ENCODE peak calls at places on chromosomes 6 and 20, in ten cellular contexts. A is GM23338, E is endothelial cell of umbilical vein, Y is H9, O is DND-41, T is HCT116, U is hepatocyte, S is astrocyte, X is H1, Q is keratinocyte. I is an unnamed sample.

GRCh38 chr6:87731818-87732661 is 30.0 kb upstream of the AKIRIN2 start:
- DNase-seq in Q (peak), U (peak), S (peak), E (peak), T (peak), A (peak), X (no peak), O (peak), Y (no peak), I (no peak)

GRCh38 chr6:33606642-33607041 is 14.5 kb upstream of the ITPR3 start:
- DNase-seq in A (no peak), X (no peak), Q (no peak), S (no peak), Y (no peak), T (no peak), O (no peak), E (no peak), U (no peak), I (no peak)

GRCh38 chr6:118952683-118953082 is 17.7 kb upstream of the MCM9 start:
- DNase-seq in A (no peak), Y (no peak), X (no peak), Q (no peak), O (no peak), E (no peak), S (no peak), T (no peak), U (no peak), I (no peak)

GRCh38 chr6:85551264-85551663 is 42.4 kb downstream of the SNX14 start:
- DNase-seq in O (no peak), A (peak), X (no peak), E (no peak), T (no peak), Q (no peak), Y (no peak), S (no peak), U (no peak), I (peak)

GRCh38 chr6:53335224-53335994 is 13.3 kb downstream of the ELOVL5 start:
- DNase-seq in O (peak), A (peak), E (no peak), U (no peak), X (no peak), T (no peak), Y (no peak), Q (no peak), S (no peak), I (peak)

GRCh38 chr6:139436521-139437348 is 62.3 kb upstream of the CITED2 start:
- DNase-seq in O (no peak), S (peak), U (no peak), T (no peak), X (no peak), Q (peak), A (no peak), E (no peak), Y (no peak), I (no peak)

GRCh38 chr6:54970337-54970736 is 123.8 kb downstream of the FAM83B start:
- DNase-seq in Y (no peak), E (no peak), O (no peak), Q (no peak), S (no peak), U (no peak), X (no peak), T (peak), A (no peak), I (no peak)

GRCh38 chr20:19693508-19693907 is 64.5 kb upstream of the RIN2 start:
- DNase-seq in A (no peak), Y (no peak), U (no peak), E (no peak), S (no peak), O (no peak), X (no peak), T (no peak), Q (no peak), I (no peak)

GRCh38 chr6:42963855-42964605 is 3.5 kb downstream of the GNMT start:
- DNase-seq in Q (no peak), O (peak), X (peak), E (peak), A (peak), S (no peak), T (no peak), Y (peak), U (peak), I (peak)

GRCh38 chr6:5997420-5998093 is 9.2 kb downstream of the NRN1 start:
- DNase-seq in A (peak), U (no peak), S (no peak), O (no peak), Q (no peak), T (no peak), Y (peak), X (no peak), E (peak), I (peak)

GRCh38 chr20:50446351-50447101 is 63.7 kb upstream of the PTPN1 start:
- DNase-seq in T (no peak), X (no peak), Q (no peak), Y (no peak), S (no peak), A (no peak), U (peak), O (no peak), E (peak), I (no peak)

GRCh38 chr6:155530219-155530834 is 74.7 kb upstream of the NOX3 start:
- DNase-seq in X (no peak), E (peak), S (peak), A (peak), U (peak), O (no peak), T (peak), Y (no peak), Q (no peak), I (peak)

GRCh38 chr20:58023781-58024180 is 204.7 kb downstream of the ANKRD60 start:
- DNase-seq in E (no peak), Q (no peak), A (no peak), T (no peak), X (no peak), S (no peak), O (no peak), U (no peak), Y (no peak), I (no peak)

GRCh38 chr6:141158740-141159139 is 974.0 kb upstream of the GJE1 start:
- DNase-seq in A (no peak), E (no peak), T (no peak), Y (no peak), Q (no peak), U (no peak), X (no peak), O (no peak), S (no peak), I (no peak)

GRCh38 chr6:24919404-24919892 is 16.3 kb downstream of the RIPOR2 start:
- DNase-seq in X (no peak), Y (no peak), Q (no peak), E (no peak), S (no peak), A (peak), U (no peak), T (no peak), O (peak), I (peak)

GRCh38 chr20:17650301-17650761 is 31.7 kb downstream of the RRBP1 start:
- DNase-seq in U (no peak), Y (no peak), O (no peak), E (peak), S (no peak), A (no peak), Q (no peak), X (no peak), T (no peak), I (no peak)

GRCh38 chr20:37686762-37687477 is 6.9 kb upstream of the CTNNBL1 start:
- DNase-seq in S (peak), A (no peak), E (no peak), X (no peak), O (no peak), U (no peak), Q (no peak), Y (no peak), T (no peak), I (no peak)

GRCh38 chr6:39225946-39226437 is 3.3 kb downstream of the KCNK5 start:
- DNase-seq in X (no peak), E (no peak), O (peak), T (no peak), S (no peak), A (no peak), Y (no peak), Q (no peak), U (peak), I (no peak)

GRCh38 chr20:19783966-19784401 is 25.9 kb downstream of the RIN2 start:
- DNase-seq in U (no peak), Q (peak), Y (no peak), S (peak), T (no peak), O (no peak), A (no peak), X (no peak), E (peak), I (no peak)

GRCh38 chr20:49486064-49486463 is 3.6 kb upstream of the KCNB1 start:
- DNase-seq in A (no peak), O (no peak), Y (no peak), U (no peak), E (no peak), S (no peak), X (no peak), Q (no peak), T (no peak), I (no peak)

GRCh38 chr20:56359212-56360132 is 698 bp downstream of the FAM210B start:
- DNase-seq in A (peak), S (peak), X (no peak), T (no peak), O (no peak), Y (peak), Q (peak), E (peak), U (peak), I (no peak)

GRCh38 chr6:24933868-24934401 is 1.8 kb downstream of the RIPOR2 start:
- DNase-seq in U (peak), T (peak), X (no peak), S (no peak), O (no peak), A (peak), Y (peak), Q (no peak), E (peak), I (peak)

GRCh38 chr20:22529150-22530019 is 55.0 kb downstream of the FOXA2 start:
- DNase-seq in T (no peak), Q (no peak), S (no peak), O (no peak), A (no peak), X (no peak), Y (no peak), U (no peak), E (no peak), I (no peak)

GRCh38 chr6:163738725-163739124 is 324.2 kb downstream of the QKI start:
- DNase-seq in O (no peak), S (no peak), E (no peak), T (no peak), A (no peak), Q (no peak), U (no peak), X (no peak), Y (no peak), I (no peak)

GRCh38 chr6:111423960-111424846 is 58.8 kb downstream of the REV3L start:
- DNase-seq in O (peak), S (peak), Q (no peak), X (no peak), Y (no peak), E (peak), U (no peak), A (no peak), T (no peak), I (no peak)

GRCh38 chr20:23331951-23332350 is 18.6 kb upstream of the NXT1 start:
- DNase-seq in X (no peak), E (peak), Y (no peak), S (peak), Q (no peak), A (no peak), T (no peak), O (no peak), U (no peak), I (no peak)

GRCh38 chr20:54148947-54149764 is 24.6 kb downstream of the CYP24A1 start:
- DNase-seq in E (no peak), O (no peak), X (no peak), T (peak), Q (no peak), S (no peak), U (peak), Y (no peak), A (peak), I (no peak)

GRCh38 chr6:30259140-30260035 is 46.2 kb upstream of the TRIM26 start:
- DNase-seq in X (peak), A (peak), Q (peak), S (peak), Y (peak), U (peak), O (no peak), T (peak), E (peak), I (peak)

GRCh38 chr20:24001901-24002405 is 13.4 kb upstream of the GGTLC1 start:
- DNase-seq in S (no peak), Y (no peak), X (no peak), Q (no peak), O (no peak), A (no peak), E (no peak), T (no peak), U (no peak), I (peak)

GRCh38 chr6:38194589-38194988 is 375.1 kb downstream of the ZFAND3 start:
- DNase-seq in E (no peak), Q (no peak), A (no peak), S (no peak), O (no peak), Y (no peak), X (no peak), T (no peak), U (no peak), I (no peak)

GRCh38 chr6:31131595-31131994 is 7.3 kb downstream of the PSORS1C2 start:
- DNase-seq in X (no peak), Q (no peak), O (no peak), E (no peak), A (no peak), Y (no peak), S (no peak), T (no peak), U (no peak), I (no peak)

GRCh38 chr6:84639396-84639795 is 125.0 kb downstream of the TBX18 start:
- DNase-seq in A (no peak), S (no peak), U (no peak), X (no peak), Q (no peak), Y (no peak), T (no peak), O (no peak), E (no peak), I (no peak)

GRCh38 chr6:161736796-161737292 is 463.0 kb upstream of the AGPAT4 start:
- DNase-seq in E (no peak), Y (peak), T (no peak), A (peak), U (no peak), S (no peak), Q (no peak), O (no peak), X (no peak), I (no peak)

GRCh38 chr6:45706319-45706718 is 309.3 kb downstream of the CLIC5 start:
- DNase-seq in X (no peak), Y (no peak), S (no peak), U (no peak), Q (no peak), E (no peak), A (no peak), O (no peak), T (no peak), I (no peak)

DNA sequence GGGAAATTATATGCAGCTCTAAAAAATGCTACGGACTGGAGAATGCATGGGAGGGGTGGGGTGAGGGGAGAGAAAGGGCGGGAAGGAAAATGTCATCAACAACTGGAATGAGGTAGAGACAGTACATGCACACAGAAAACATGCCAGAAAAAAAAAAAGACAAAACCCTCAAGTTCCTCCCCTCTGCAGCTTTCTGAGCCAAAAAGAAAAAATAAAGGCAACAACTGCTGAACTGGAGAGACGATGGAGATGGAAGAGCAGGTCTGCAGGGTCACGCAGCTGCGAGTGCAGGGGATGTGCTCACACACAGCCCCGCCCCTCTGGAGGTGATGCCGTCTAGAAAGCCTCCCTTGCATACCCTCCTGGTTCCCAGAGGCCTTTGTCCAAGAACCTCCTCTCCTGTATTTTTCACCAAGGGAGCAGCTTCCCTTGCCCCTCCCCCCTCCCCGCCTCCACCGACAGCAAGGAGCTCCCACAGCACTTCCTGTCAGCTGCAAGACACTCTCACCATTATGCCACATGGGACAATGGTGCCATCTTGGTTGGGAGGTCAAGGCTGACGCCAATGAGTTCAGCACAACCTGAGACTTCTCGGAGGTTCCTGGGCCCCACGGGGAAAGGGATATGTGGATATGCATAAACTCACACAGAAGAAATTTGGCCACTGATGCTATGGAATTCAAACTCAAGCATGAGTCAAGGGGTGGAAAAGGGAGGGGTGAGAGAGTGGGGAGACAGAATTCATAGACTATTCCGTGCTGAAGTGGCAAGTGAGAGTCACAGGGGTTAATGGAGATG is 133.1 kb downstream of the SCML4 start:
- DNase-seq in T (no peak), U (no peak), Q (no peak), X (no peak), Y (no peak), O (no peak), E (no peak), S (peak), A (peak), I (no peak)
- H2AFZ ChIP-seq in T (no peak), U (no peak), Q (no peak), X (no peak), Y (no peak), O (no peak), E (no peak), S (peak), A (peak), I (no peak)

GRCh38 chr6:44278316-44278715 is 8.1 kb downstream of the TMEM151B start:
- DNase-seq in O (no peak), S (no peak), E (no peak), U (no peak), X (no peak), Q (no peak), Y (no peak), T (no peak), A (no peak), I (no peak)

GRCh38 chr6:44276667-44277640 is 6.7 kb downstream of the TMEM151B start:
- DNase-seq in T (no peak), Y (no peak), U (no peak), O (no peak), E (no peak), Q (no peak), A (no peak), S (no peak), X (no peak), I (no peak)

GRCh38 chr6:44277763-44278162 is 7.5 kb downstream of the TMEM151B start:
- DNase-seq in A (no peak), T (no peak), S (no peak), Q (no peak), U (no peak), O (no peak), X (no peak), Y (no peak), E (no peak), I (no peak)

GRCh38 chr6:44275271-44275748 is 5.1 kb downstream of the TMEM151B start:
- DNase-seq in Y (no peak), T (no peak), O (no peak), U (no peak), E (no peak), A (no peak), Q (no peak), X (no peak), S (no peak), I (no peak)

DNA sequence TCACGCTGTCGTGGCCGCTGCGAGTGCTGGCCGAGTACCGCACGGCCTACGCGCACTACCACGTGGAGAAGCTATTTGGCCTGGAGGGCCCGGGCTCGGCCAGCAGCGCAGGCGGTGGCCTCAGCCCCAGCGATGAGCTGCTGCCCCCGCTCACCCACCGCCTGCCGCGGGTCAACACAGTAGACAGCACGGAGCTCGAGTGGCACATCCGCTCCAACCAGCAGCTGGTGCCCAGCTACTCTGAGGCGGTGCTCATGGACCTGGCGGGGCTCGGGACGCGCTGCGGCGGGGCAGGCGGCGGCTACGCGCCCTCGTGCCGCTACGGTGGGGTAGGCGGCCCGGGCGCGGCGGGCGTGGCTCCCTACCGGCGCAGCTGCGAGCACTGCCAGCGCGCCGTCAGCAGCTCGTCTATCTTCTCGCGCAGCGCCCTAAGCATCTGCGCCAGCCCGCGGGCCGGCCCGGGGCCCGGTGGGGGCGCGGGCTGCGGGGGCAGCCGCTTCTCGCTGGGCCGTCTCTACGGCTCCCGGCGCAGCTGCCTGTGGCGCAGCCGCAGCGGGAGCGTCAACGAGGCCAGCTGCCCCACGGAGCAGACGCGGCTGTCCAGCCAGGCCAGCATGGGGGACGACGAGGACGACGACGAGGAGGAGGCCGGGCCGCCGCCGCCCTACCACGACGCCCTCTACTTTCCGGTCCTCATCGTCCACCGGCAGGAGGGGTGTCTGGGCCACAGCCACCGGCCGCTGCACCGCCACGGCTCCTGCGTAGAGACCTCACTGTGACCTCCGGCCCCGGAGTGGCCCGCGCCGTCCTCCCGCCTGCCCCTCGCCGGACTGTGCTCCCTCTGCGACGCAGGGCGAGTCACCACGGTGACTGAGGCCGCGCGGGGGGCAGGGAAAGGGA is 5.7 kb downstream of the TMEM151B start:
- DNase-seq in S (no peak), A (peak), Y (peak), Q (no peak), X (no peak), T (no peak), E (no peak), O (no peak), U (no peak), I (no peak)
- H2AFZ ChIP-seq in S (no peak), A (peak), Y (no peak), Q (no peak), X (no peak), T (no peak), E (peak), O (no peak), U (no peak), I (no peak)

GRCh38 chr6:32176476-32177181 is 745 bp upstream of the AGPAT1 start:
- DNase-seq in T (no peak), X (no peak), O (no peak), E (no peak), U (no peak), Y (no peak), A (no peak), S (peak), Q (no peak), I (no peak)

GRCh38 chr6:32174416-32174815 is 1.5 kb downstream of the AGPAT1 start:
- DNase-seq in E (no peak), U (no peak), O (no peak), T (no peak), Q (no peak), S (no peak), A (no peak), Y (no peak), X (no peak), I (no peak)

GRCh38 chr6:32175711-32176475 is at the start of gene AGPAT1:
- DNase-seq in X (peak), A (peak), U (peak), S (peak), T (peak), Y (peak), Q (no peak), E (peak), O (peak), I (peak)

GRCh38 chr6:32177182-32177787 is 920 bp upstream of the RNF5 start:
- DNase-seq in Y (peak), Q (no peak), E (no peak), T (no peak), S (no peak), A (peak), U (peak), O (peak), X (no peak), I (peak)

DNA sequence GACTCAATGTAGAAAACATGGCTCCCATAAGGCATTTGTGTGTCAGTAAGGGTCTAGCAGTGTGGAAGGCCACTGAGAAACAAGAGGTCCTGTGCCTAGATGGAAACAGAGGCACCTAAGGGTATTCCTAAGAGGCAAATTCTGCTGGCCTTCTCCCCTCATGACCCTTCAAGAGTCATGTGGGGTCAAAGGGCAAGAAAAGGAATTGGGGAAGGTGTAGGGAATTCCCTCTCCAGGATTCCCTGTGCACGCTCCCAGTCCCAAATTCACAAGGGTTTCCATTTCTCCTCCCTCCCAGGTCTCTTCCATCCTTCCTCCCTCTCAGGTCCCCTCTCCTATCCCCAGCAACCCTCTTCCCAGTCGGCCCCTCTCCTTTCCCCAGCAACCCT is 568 bp downstream of the AGPAT1 start:
- DNase-seq in Q (no peak), O (no peak), Y (no peak), T (no peak), U (no peak), E (no peak), A (peak), X (no peak), S (no peak), I (peak)
- H2AFZ ChIP-seq in Q (no peak), O (peak), Y (no peak), T (no peak), U (no peak), E (no peak), A (no peak), X (no peak), S (peak), I (no peak)

GRCh38 chr20:3751664-3752385 is 15.7 kb downstream of the ADISSP start:
- DNase-seq in Q (no peak), E (no peak), S (peak), X (peak), T (no peak), A (peak), O (no peak), Y (peak), U (peak), I (no peak)
- H2AFZ ChIP-seq in Q (no peak), E (no peak), S (peak), X (no peak), T (no peak), A (no peak), O (no peak), Y (no peak), U (peak), I (no peak)

I was measured in Karpas-422.